ENCODE peak calls at places on chromosome 11, in four cellular contexts. S is Peyer's patch, Y is left ventricle myocardium inferior, D is body of pancreas. A is an unnamed sample.

GRCh38 chr11:109808569-109808968 is 284.6 kb upstream of the ZC3H12C start:
- DNase-seq in S (no peak), Y (no peak), D (no peak), A (no peak)

GRCh38 chr11:66268953-66269906 is 791 bp downstream of the RAB1B start:
- DNase-seq in S (no peak), Y (no peak), D (no peak), A (peak; percentile 55)

GRCh38 chr11:102467853-102468580 is 15.5 kb upstream of the TMEM123 start:
- DNase-seq in S (no peak), Y (no peak), D (no peak), A (no peak)

GRCh38 chr11:33893711-33894401 is 2.0 kb upstream of the LMO2 start:
- DNase-seq in S (peak; percentile 65), Y (no peak), D (no peak), A (peak; percentile 63)

GRCh38 chr11:119100960-119101349 is 698 bp downstream of the DPAGT1 start:
- DNase-seq in S (no peak), Y (no peak), D (no peak), A (no peak)

GRCh38 chr11:128471138-128471661 is 116.2 kb downstream of the ETS1 start:
- DNase-seq in S (peak; percentile 88), Y (no peak), D (no peak), A (peak; percentile 72)

GRCh38 chr11:8584511-8584910 is 9.5 kb downstream of the STK33 start:
- DNase-seq in S (no peak), Y (no peak), D (no peak), A (no peak)

GRCh38 chr11:130474637-130475400 is 26.4 kb downstream of the ADAMTS15 start:
- DNase-seq in S (no peak), Y (no peak), D (no peak), A (no peak)

GRCh38 chr11:75523189-75523588 is 2.6 kb downstream of the GDPD5 start:
- DNase-seq in S (peak; percentile 60), Y (no peak), D (no peak), A (no peak)

GRCh38 chr11:31254411-31254810 is 115.1 kb downstream of the DCDC1 start:
- DNase-seq in S (no peak), Y (no peak), D (no peak), A (no peak)

GRCh38 chr11:121932646-121933185 is 183.3 kb downstream of the BLID start:
- DNase-seq in S (no peak), Y (no peak), D (no peak), A (no peak)

GRCh38 chr11:119626910-119627305 is 102.1 kb downstream of the NECTIN1 start:
- DNase-seq in S (no peak), Y (no peak), D (no peak), A (no peak)

GRCh38 chr11:44128729-44129128 is 33.3 kb downstream of the EXT2 start:
- DNase-seq in S (no peak), Y (no peak), D (no peak), A (no peak)

GRCh38 chr11:123064268-123064657 is 2.3 kb upstream of the HSPA8 start:
- DNase-seq in S (peak; percentile 4), Y (no peak), D (no peak), A (no peak)

GRCh38 chr11:124784051-124784450 is 16.2 kb downstream of the MSANTD2 start:
- DNase-seq in S (no peak), Y (no peak), D (no peak), A (no peak)

GRCh38 chr11:72241290-72241781 is 2.6 kb downstream of the PHOX2A start:
- DNase-seq in S (no peak), Y (no peak), D (no peak), A (no peak)

GRCh38 chr11:72240461-72241289 is 3.3 kb downstream of the PHOX2A start:
- DNase-seq in S (no peak), Y (no peak), D (no peak), A (no peak)

GRCh38 chr11:72239296-72239848 is 4.6 kb downstream of the PHOX2A start:
- DNase-seq in S (no peak), Y (peak; percentile 71), D (no peak), A (no peak)

GRCh38 chr11:72238492-72239295 is 5.3 kb downstream of the PHOX2A start:
- DNase-seq in S (peak; percentile 40), Y (no peak), D (no peak), A (no peak)

DNA sequence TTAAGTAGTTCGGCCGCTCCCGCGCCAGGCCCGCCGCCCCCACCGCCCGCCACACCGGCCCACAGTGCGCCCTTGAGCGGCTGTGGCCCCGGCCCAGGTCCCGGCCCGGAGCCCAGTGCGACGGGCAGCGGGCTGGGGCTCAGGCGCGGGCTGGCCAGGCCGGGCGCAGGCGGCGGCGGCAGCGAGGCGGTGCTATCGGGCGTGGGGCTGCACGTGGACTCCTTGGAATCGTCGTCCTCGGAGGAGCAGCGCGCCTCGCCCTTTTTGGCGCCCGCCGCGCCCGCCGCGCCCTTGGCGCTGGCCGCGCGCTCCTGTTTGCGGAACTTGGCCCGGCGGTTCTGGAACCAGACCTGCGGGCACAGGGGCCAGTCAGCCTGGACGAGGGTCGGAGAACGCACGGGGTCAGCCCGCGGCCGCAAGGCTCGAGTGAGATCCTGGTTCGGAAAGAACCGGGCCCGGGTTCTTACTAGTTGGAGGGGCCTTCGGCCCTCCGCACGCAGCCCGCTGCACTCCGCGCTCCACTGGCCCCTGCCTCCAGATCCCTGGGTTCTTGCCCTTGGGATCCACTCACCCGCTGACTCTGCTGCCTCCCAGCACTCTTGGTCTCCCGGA is 4.0 kb downstream of the PHOX2A start:
- DNase-seq in S (peak; percentile 62), Y (peak; percentile 65), D (peak; percentile 60), A (no peak)
- H3K27me3 ChIP-seq in S (peaks cover 30% of the 10 kb centered on the region), Y (peaks cover 51% of the 10 kb centered on the region), D (peaks cover 38% of the 10 kb centered on the region), A (peaks cover 16% of the 10 kb centered on the region)

DNA sequence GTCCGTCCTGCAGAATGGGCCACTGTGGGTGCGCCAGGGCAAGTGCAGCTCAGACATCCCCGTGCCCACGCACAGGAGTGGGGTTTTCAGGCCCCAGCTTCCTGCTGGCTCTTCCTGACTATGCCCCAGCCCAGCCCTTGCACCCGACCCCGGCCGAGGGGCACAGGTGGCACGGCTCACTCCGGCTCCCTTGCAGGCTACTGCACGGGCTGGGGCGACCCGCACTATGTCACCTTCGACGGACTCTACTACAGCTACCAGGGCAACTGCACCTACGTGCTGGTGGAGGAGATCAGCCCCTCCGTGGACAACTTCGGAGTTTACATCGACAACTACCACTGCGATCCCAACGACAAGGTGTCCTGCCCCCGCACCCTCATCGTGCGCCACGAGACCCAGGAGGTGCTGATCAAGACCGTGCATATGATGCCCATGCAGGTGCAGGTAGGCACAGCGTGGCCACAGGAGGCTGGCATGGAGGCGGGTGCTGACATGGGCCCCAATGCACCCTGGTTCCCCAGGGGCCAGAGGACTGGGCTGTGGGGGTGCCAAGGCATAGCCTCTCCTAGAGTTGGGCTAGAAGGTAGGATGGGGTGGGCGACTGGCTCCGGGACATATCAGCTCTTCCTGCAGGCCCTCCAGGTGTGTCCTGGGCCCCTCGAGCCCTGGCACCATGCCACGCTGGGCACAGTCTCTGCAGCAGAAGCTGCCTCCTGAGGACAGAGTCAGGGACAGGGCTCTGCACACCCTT is 27.7 kb downstream of the MUC2 start:
- DNase-seq in S (no peak), Y (no peak), D (no peak), A (no peak)
- H3K9me3 ChIP-seq in S (no peaks in the 10 kb centered on the region), Y (no peaks in the 10 kb centered on the region), D (no peaks in the 10 kb centered on the region), A (no peaks in the 10 kb centered on the region)

DNA sequence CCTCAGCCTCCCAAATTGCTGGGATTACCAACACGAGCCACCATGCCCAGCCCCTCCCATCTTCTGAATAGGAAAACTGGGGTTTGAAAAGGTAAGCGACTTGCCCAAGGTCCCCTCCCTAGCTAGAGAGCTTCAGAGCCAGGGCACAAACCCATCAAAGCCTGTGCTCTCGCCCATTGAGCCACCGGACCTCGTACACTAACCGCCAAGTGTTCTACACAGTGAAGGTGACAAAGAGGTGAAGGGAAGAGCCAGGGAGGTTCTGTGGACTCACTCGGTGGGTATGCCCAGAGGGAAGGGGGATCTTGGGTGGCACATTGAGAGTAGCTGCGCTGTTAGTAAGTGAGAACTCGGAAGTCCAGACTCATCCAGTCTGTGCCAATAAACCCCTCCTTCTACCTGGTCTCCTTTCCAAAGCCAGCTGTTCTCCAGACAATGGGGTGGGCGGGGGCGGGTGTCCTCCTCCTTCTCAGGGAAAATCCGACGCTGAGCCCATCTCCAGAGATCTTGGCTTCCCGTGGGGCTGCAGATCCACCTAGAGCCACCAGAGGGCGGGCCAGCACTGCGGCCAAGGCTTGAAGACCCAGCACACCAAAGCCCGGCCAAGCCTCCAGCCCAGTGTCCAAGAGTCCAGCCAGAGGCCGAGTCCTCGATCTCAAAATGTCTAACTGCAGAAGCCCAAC is 3.2 kb upstream of the RTN4RL2 start:
- DNase-seq in S (peak; percentile 94), Y (peak; percentile 91), D (peak; percentile 89), A (peak; percentile 55)
- H3K27ac ChIP-seq in S (no peak overlapping the region), Y (no peak overlapping the region), D (no peak overlapping the region), A (no peak overlapping the region)

DNA sequence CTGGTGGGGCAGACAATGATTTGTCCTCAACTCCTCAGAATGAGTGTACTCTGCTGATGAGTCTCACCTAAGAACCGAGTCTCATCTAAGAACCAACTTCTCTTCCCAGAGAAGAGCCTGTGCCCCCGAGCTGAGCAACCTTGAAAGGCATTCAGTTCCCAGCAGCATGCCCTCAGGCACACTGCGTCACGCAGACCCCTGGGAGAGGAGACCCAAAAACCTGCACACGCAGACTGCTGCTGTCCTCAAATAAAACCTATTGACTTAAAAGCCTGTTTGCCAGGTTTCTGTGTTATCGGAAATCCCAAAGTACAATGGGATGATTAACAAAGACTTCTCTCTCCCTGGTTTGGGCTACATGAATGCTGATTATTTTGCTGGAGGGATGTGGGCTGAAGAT is 121.2 kb downstream of the C11orf58 start:
- DNase-seq in S (no peak), Y (no peak), D (no peak), A (no peak)
- H3K27me3 ChIP-seq in S (no peaks in the 10 kb centered on the region), Y (no peaks in the 10 kb centered on the region), D (no peaks in the 10 kb centered on the region), A (peaks cover 3% of the 10 kb centered on the region)

DNA sequence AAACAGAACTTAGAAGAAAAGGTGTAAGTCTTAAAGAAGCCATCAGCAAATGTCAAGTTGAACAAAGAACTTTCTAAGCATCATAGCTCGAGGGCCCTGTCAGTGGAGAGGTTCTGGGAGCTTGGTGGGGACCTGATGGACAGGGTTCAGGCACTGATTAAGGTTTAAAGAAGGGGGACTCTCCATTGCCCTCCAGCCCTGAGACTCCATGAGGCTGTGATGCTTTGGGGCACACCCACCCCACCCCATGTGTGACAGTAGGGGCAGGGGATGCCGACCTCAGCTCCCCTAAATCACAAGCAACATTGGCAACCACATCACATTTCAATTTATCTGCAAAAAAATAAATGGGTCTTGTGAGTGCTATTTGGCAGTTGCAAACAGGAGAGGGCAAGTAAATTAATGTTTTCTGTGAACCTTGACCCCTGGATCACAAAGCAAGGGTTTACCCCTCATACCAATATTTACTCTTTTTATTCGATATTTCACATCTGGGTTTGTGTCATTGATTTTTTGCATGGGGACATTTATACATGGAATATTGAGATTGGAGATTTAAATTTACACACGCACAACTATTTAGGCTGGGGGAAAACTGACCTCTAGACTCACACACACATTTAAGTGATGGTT is 37.1 kb upstream of the ANO1 start:
- DNase-seq in S (no peak), Y (no peak), D (no peak), A (no peak)
- H3K9me3 ChIP-seq in S (no peaks in the 10 kb centered on the region), Y (peaks cover 62% of the 10 kb centered on the region), D (no peaks in the 10 kb centered on the region), A (peaks cover 7% of the 10 kb centered on the region)